ENCODE peak calls at places on chromosomes 4 and X, in seven cellular contexts. One of them, this sample, is unnamed.

GRCh38 chrX:56745019-56745418 is 16.0 kb downstream of the NBDY start:
- DNase-seq in OCI-LY7: no peak
- DNase-seq in ascending aorta: no peak
- DNase-seq in nephron progenitor cell: no peak
- DNase-seq in PC-3: peak
- DNase-seq in choroid plexus epithelial cell: peak
- DNase-seq in B cell: no peak
- DNase-seq in this sample: peak

GRCh38 chrX:30196322-30196721 is 19.0 kb upstream of the MAGEB2 start:
- DNase-seq in ascending aorta: no peak
- DNase-seq in B cell: no peak
- DNase-seq in OCI-LY7: peak
- DNase-seq in nephron progenitor cell: no peak
- DNase-seq in PC-3: peak
- DNase-seq in choroid plexus epithelial cell: peak
- DNase-seq in this sample: peak

GRCh38 chr4:168480991-168481588 is 798 bp upstream of the DDX60L start:
- DNase-seq in B cell: peak
- DNase-seq in nephron progenitor cell: no peak
- DNase-seq in ascending aorta: no peak
- DNase-seq in choroid plexus epithelial cell: peak
- DNase-seq in PC-3: peak
- DNase-seq in OCI-LY7: peak
- DNase-seq in this sample: peak

GRCh38 chr4:161893566-161893965 is 270.2 kb downstream of the FSTL5 start:
- DNase-seq in ascending aorta: no peak
- DNase-seq in choroid plexus epithelial cell: no peak
- DNase-seq in OCI-LY7: no peak
- DNase-seq in PC-3: no peak
- DNase-seq in nephron progenitor cell: no peak
- DNase-seq in B cell: no peak
- DNase-seq in this sample: no peak

GRCh38 chr4:76589872-76590846 is 155.1 kb downstream of the SHROOM3 start:
- DNase-seq in choroid plexus epithelial cell: peak
- DNase-seq in OCI-LY7: no peak
- DNase-seq in ascending aorta: peak
- DNase-seq in nephron progenitor cell: peak
- DNase-seq in PC-3: peak
- DNase-seq in B cell: no peak
- DNase-seq in this sample: peak

GRCh38 chr4:165597581-165598480 is 219.0 kb downstream of the CPE start:
- DNase-seq in OCI-LY7: no peak
- DNase-seq in choroid plexus epithelial cell: no peak
- DNase-seq in ascending aorta: no peak
- DNase-seq in PC-3: no peak
- DNase-seq in B cell: no peak
- DNase-seq in nephron progenitor cell: no peak
- DNase-seq in this sample: no peak

GRCh38 chr4:151887151-151887815 is 126.5 kb upstream of the GATB start:
- DNase-seq in nephron progenitor cell: no peak
- DNase-seq in PC-3: peak
- DNase-seq in OCI-LY7: no peak
- DNase-seq in B cell: no peak
- DNase-seq in choroid plexus epithelial cell: peak
- DNase-seq in ascending aorta: no peak
- DNase-seq in this sample: peak

GRCh38 chr4:111985386-111985890 is 159.8 kb upstream of the FAM241A start:
- DNase-seq in nephron progenitor cell: no peak
- DNase-seq in choroid plexus epithelial cell: no peak
- DNase-seq in ascending aorta: no peak
- DNase-seq in OCI-LY7: no peak
- DNase-seq in PC-3: no peak
- DNase-seq in B cell: no peak
- DNase-seq in this sample: no peak

GRCh38 chr4:63348735-63349673 is 1060.2 kb downstream of the TECRL start:
- DNase-seq in choroid plexus epithelial cell: no peak
- DNase-seq in OCI-LY7: no peak
- DNase-seq in nephron progenitor cell: no peak
- DNase-seq in PC-3: no peak
- DNase-seq in B cell: peak
- DNase-seq in ascending aorta: no peak
- DNase-seq in this sample: no peak

GRCh38 chrX:39948564-39948963 is 149.2 kb downstream of the BCOR start:
- DNase-seq in nephron progenitor cell: no peak
- DNase-seq in B cell: no peak
- DNase-seq in choroid plexus epithelial cell: no peak
- DNase-seq in PC-3: no peak
- DNase-seq in OCI-LY7: no peak
- DNase-seq in ascending aorta: no peak
- DNase-seq in this sample: no peak

GRCh38 chr4:169266661-169267060 is 4.1 kb downstream of the SH3RF1 start:
- DNase-seq in PC-3: no peak
- DNase-seq in OCI-LY7: no peak
- DNase-seq in choroid plexus epithelial cell: no peak
- DNase-seq in nephron progenitor cell: no peak
- DNase-seq in ascending aorta: no peak
- DNase-seq in B cell: no peak
- DNase-seq in this sample: no peak

GRCh38 chr4:122914938-122915337 is 7.5 kb downstream of the NUDT6 start:
- DNase-seq in ascending aorta: no peak
- DNase-seq in nephron progenitor cell: no peak
- DNase-seq in PC-3: no peak
- DNase-seq in choroid plexus epithelial cell: peak
- DNase-seq in B cell: no peak
- DNase-seq in OCI-LY7: no peak
- DNase-seq in this sample: peak

GRCh38 chr4:24928708-24929107 is 15.9 kb upstream of the CCDC149 start:
- DNase-seq in ascending aorta: no peak
- DNase-seq in choroid plexus epithelial cell: no peak
- DNase-seq in nephron progenitor cell: no peak
- DNase-seq in PC-3: no peak
- DNase-seq in OCI-LY7: no peak
- DNase-seq in B cell: no peak
- DNase-seq in this sample: no peak

GRCh38 chr4:139014391-139015268 is 951 bp upstream of the NOCT start:
- DNase-seq in ascending aorta: peak
- DNase-seq in PC-3: peak
- DNase-seq in choroid plexus epithelial cell: peak
- DNase-seq in OCI-LY7: no peak
- DNase-seq in nephron progenitor cell: no peak
- DNase-seq in B cell: no peak
- DNase-seq in this sample: peak

GRCh38 chrX:72569786-72570185 is 2.9 kb downstream of the HDAC8 start:
- DNase-seq in choroid plexus epithelial cell: peak
- DNase-seq in ascending aorta: no peak
- DNase-seq in B cell: no peak
- DNase-seq in OCI-LY7: no peak
- DNase-seq in PC-3: peak
- DNase-seq in nephron progenitor cell: no peak
- DNase-seq in this sample: peak

GRCh38 chr4:77023920-77024319 is 51.9 kb downstream of the CCNI start:
- DNase-seq in choroid plexus epithelial cell: no peak
- DNase-seq in OCI-LY7: no peak
- DNase-seq in PC-3: no peak
- DNase-seq in nephron progenitor cell: no peak
- DNase-seq in B cell: no peak
- DNase-seq in ascending aorta: no peak
- DNase-seq in this sample: no peak

GRCh38 chrX:133335027-133335426 is 80.3 kb downstream of the GPC4 start:
- DNase-seq in nephron progenitor cell: peak
- DNase-seq in PC-3: peak
- DNase-seq in OCI-LY7: peak
- DNase-seq in B cell: no peak
- DNase-seq in ascending aorta: no peak
- DNase-seq in choroid plexus epithelial cell: peak
- DNase-seq in this sample: no peak

GRCh38 chr4:85744950-85745349 is 270.0 kb downstream of the ARHGAP24 start:
- DNase-seq in B cell: no peak
- DNase-seq in PC-3: peak
- DNase-seq in choroid plexus epithelial cell: no peak
- DNase-seq in nephron progenitor cell: no peak
- DNase-seq in ascending aorta: no peak
- DNase-seq in OCI-LY7: no peak
- DNase-seq in this sample: no peak

GRCh38 chr4:6951880-6952381 is 42.3 kb downstream of the TBC1D14 start:
- DNase-seq in OCI-LY7: no peak
- DNase-seq in PC-3: no peak
- DNase-seq in ascending aorta: no peak
- DNase-seq in B cell: no peak
- DNase-seq in nephron progenitor cell: no peak
- DNase-seq in choroid plexus epithelial cell: no peak
- DNase-seq in this sample: no peak

GRCh38 chr4:2942532-2943363 is 20.5 kb downstream of the NOP14 start:
- DNase-seq in ascending aorta: peak
- DNase-seq in choroid plexus epithelial cell: no peak
- DNase-seq in B cell: no peak
- DNase-seq in nephron progenitor cell: no peak
- DNase-seq in OCI-LY7: no peak
- DNase-seq in PC-3: no peak
- DNase-seq in this sample: no peak

GRCh38 chrX:154420402-154420756 is 8.1 kb upstream of the ATP6AP1 start:
- DNase-seq in OCI-LY7: no peak
- DNase-seq in nephron progenitor cell: no peak
- DNase-seq in ascending aorta: no peak
- DNase-seq in choroid plexus epithelial cell: no peak
- DNase-seq in B cell: no peak
- DNase-seq in PC-3: no peak
- DNase-seq in this sample: no peak

GRCh38 chr4:3519468-3520264 is 12.6 kb downstream of the LRPAP1 start:
- DNase-seq in B cell: no peak
- DNase-seq in nephron progenitor cell: no peak
- DNase-seq in choroid plexus epithelial cell: no peak
- DNase-seq in PC-3: no peak
- DNase-seq in OCI-LY7: no peak
- DNase-seq in ascending aorta: no peak
- DNase-seq in this sample: no peak

GRCh38 chr4:76212851-76213414 is 691 bp downstream of the SCARB2 start:
- DNase-seq in nephron progenitor cell: no peak
- DNase-seq in OCI-LY7: no peak
- DNase-seq in ascending aorta: no peak
- DNase-seq in B cell: peak
- DNase-seq in choroid plexus epithelial cell: peak
- DNase-seq in PC-3: peak
- DNase-seq in this sample: peak

GRCh38 chrX:10326578-10326977 is 169.8 kb downstream of the CLCN4 start:
- DNase-seq in OCI-LY7: peak
- DNase-seq in choroid plexus epithelial cell: peak
- DNase-seq in B cell: no peak
- DNase-seq in ascending aorta: no peak
- DNase-seq in PC-3: peak
- DNase-seq in nephron progenitor cell: no peak
- DNase-seq in this sample: no peak

GRCh38 chr4:154004859-154005520 is 216.1 kb upstream of the SFRP2 start:
- DNase-seq in PC-3: no peak
- DNase-seq in choroid plexus epithelial cell: peak
- DNase-seq in ascending aorta: no peak
- DNase-seq in nephron progenitor cell: no peak
- DNase-seq in OCI-LY7: no peak
- DNase-seq in B cell: no peak
- DNase-seq in this sample: peak

GRCh38 chrX:43349363-43349762 is 306.7 kb upstream of the MAOA start:
- DNase-seq in OCI-LY7: peak
- DNase-seq in PC-3: peak
- DNase-seq in nephron progenitor cell: peak
- DNase-seq in ascending aorta: no peak
- DNase-seq in B cell: no peak
- DNase-seq in choroid plexus epithelial cell: peak
- DNase-seq in this sample: no peak
- TF ChIP-seq CTCF in OCI-LY7: peak
- TF ChIP-seq CTCF in PC-3: peak
- TF ChIP-seq CTCF in nephron progenitor cell: peak
- TF ChIP-seq CTCF in ascending aorta: no peak
- TF ChIP-seq CTCF in B cell: peak
- TF ChIP-seq CTCF in choroid plexus epithelial cell: peak
- TF ChIP-seq CTCF in this sample: peak

DNA sequence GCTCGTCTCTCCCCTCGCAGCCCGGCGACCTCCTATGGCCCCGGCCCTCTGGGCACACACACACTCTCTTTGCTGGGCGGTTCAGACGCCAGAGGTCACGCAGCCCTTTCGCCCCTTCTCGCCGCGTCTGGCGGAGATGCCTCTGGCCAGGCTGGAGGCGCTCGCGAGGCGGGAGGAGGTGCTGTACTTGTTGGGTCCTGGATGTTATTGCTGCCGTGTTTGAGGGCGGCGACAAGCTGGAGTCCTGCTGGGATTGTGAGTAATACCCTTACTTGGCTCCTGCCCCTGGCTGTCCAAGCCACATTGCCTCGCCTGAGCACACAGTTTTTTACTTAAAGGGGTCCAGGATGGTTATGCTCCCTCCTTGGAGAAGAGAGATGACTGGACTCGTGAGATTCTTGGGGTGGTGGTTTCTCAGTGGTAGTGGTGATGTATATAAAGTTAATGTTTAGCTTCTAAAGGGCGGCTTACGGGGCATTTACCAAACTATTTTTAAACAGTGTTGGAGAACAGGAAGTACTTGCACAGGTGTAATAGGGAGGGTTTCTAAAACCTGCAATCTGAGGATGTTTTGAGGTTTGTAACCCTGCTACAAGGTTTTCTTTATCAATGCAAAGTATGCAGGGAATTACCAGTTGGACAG is 572 bp downstream of the USP53 start:
- DNase-seq in ascending aorta: peak
- DNase-seq in choroid plexus epithelial cell: peak
- DNase-seq in nephron progenitor cell: peak
- DNase-seq in OCI-LY7: peak
- DNase-seq in PC-3: peak
- DNase-seq in B cell: peak
- DNase-seq in this sample: peak
- TF ChIP-seq CTCF in ascending aorta: no peak
- TF ChIP-seq CTCF in choroid plexus epithelial cell: peak
- TF ChIP-seq CTCF in nephron progenitor cell: no peak
- TF ChIP-seq CTCF in OCI-LY7: peak
- TF ChIP-seq CTCF in PC-3: peak
- TF ChIP-seq CTCF in B cell: peak
- TF ChIP-seq CTCF in this sample: peak

DNA sequence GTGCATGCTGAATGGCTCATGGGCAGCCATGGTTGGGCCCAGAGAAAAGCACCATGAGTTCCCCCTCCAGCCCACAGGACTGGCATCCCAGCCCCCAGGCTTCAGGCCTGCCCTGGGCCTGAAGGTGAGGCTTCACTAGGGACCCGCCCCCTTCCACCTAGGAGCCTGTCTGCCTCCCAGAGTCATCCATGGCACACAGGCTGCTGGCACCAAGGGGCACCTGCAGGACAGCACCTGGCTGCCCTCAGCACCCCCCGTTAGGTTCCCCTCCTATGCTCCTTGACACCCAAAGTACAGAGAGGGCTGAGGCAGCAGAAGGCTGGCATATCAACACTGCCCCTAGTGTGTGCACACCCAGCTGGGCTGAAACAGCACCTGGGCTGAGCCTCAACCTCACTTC is 566.7 kb upstream of the PCDH7 start:
- DNase-seq in B cell: no peak
- DNase-seq in PC-3: no peak
- DNase-seq in nephron progenitor cell: no peak
- DNase-seq in OCI-LY7: no peak
- DNase-seq in choroid plexus epithelial cell: no peak
- DNase-seq in ascending aorta: no peak
- DNase-seq in this sample: no peak
- TF ChIP-seq CTCF in B cell: no peak
- TF ChIP-seq CTCF in PC-3: no peak
- TF ChIP-seq CTCF in nephron progenitor cell: no peak
- TF ChIP-seq CTCF in OCI-LY7: no peak
- TF ChIP-seq CTCF in choroid plexus epithelial cell: no peak
- TF ChIP-seq CTCF in ascending aorta: no peak
- TF ChIP-seq CTCF in this sample: no peak

GRCh38 chrX:44542567-44543325 is at the start of gene FUNDC1:
- DNase-seq in B cell: peak
- DNase-seq in PC-3: peak
- DNase-seq in choroid plexus epithelial cell: peak
- DNase-seq in nephron progenitor cell: peak
- DNase-seq in ascending aorta: peak
- DNase-seq in OCI-LY7: peak
- DNase-seq in this sample: peak
- TF ChIP-seq CTCF in B cell: peak
- TF ChIP-seq CTCF in PC-3: peak
- TF ChIP-seq CTCF in choroid plexus epithelial cell: peak
- TF ChIP-seq CTCF in nephron progenitor cell: peak
- TF ChIP-seq CTCF in ascending aorta: no peak
- TF ChIP-seq CTCF in OCI-LY7: peak
- TF ChIP-seq CTCF in this sample: peak

This sample was measured in HFFc6.